ENCODE peak calls at places on chromosomes 2 and 18, in eight cellular contexts. One of them, this sample, is unnamed.

GRCh38 chr2:35989523-35989922 is 366.1 kb upstream of the CRIM1 start:
- DNase-seq in SK-N-MC: no peak
- DNase-seq in H54: no peak
- DNase-seq in G401: no peak
- DNase-seq in NCI-H1092 treated with DMSO at 0.1 percent for 48 hours: no peak
- DNase-seq in substantia nigra: no peak
- DNase-seq in anterior cingulate cortex: no peak
- DNase-seq in left ventricle myocardium inferior: no peak
- DNase-seq in this sample: no peak

GRCh38 chr2:239610457-239611221 is 209.8 kb upstream of the HDAC4 start:
- DNase-seq in substantia nigra: no peak
- DNase-seq in anterior cingulate cortex: no peak
- DNase-seq in left ventricle myocardium inferior: no peak
- DNase-seq in SK-N-MC: no peak
- DNase-seq in NCI-H1092 treated with DMSO at 0.1 percent for 48 hours: no peak
- DNase-seq in G401: no peak
- DNase-seq in H54: no peak
- DNase-seq in this sample: no peak

GRCh38 chr2:179226203-179226960 is 38.2 kb downstream of the SESTD1 start:
- DNase-seq in substantia nigra: peak
- DNase-seq in H54: no peak
- DNase-seq in SK-N-MC: no peak
- DNase-seq in G401: peak
- DNase-seq in NCI-H1092 treated with DMSO at 0.1 percent for 48 hours: peak
- DNase-seq in anterior cingulate cortex: no peak
- DNase-seq in left ventricle myocardium inferior: no peak
- DNase-seq in this sample: no peak

GRCh38 chr2:36376319-36376765 is 20.8 kb downstream of the CRIM1 start:
- DNase-seq in G401: peak
- DNase-seq in NCI-H1092 treated with DMSO at 0.1 percent for 48 hours: peak
- DNase-seq in substantia nigra: peak
- DNase-seq in anterior cingulate cortex: no peak
- DNase-seq in SK-N-MC: no peak
- DNase-seq in H54: no peak
- DNase-seq in left ventricle myocardium inferior: peak
- DNase-seq in this sample: no peak

GRCh38 chr2:120298173-120298835 is 45.7 kb downstream of the RALB start:
- DNase-seq in substantia nigra: no peak
- DNase-seq in SK-N-MC: no peak
- DNase-seq in NCI-H1092 treated with DMSO at 0.1 percent for 48 hours: no peak
- DNase-seq in H54: no peak
- DNase-seq in G401: no peak
- DNase-seq in anterior cingulate cortex: no peak
- DNase-seq in left ventricle myocardium inferior: no peak
- DNase-seq in this sample: no peak

GRCh38 chr2:148557844-148558436 is 86.6 kb upstream of the EPC2 start:
- DNase-seq in anterior cingulate cortex: no peak
- DNase-seq in G401: no peak
- DNase-seq in left ventricle myocardium inferior: no peak
- DNase-seq in NCI-H1092 treated with DMSO at 0.1 percent for 48 hours: no peak
- DNase-seq in substantia nigra: no peak
- DNase-seq in SK-N-MC: no peak
- DNase-seq in H54: no peak
- DNase-seq in this sample: no peak

GRCh38 chr2:168939061-168939460 is 38.0 kb downstream of the G6PC2 start:
- DNase-seq in substantia nigra: no peak
- DNase-seq in NCI-H1092 treated with DMSO at 0.1 percent for 48 hours: no peak
- DNase-seq in H54: no peak
- DNase-seq in G401: no peak
- DNase-seq in anterior cingulate cortex: no peak
- DNase-seq in SK-N-MC: no peak
- DNase-seq in left ventricle myocardium inferior: no peak
- DNase-seq in this sample: no peak

GRCh38 chr2:43848174-43848573 is 9.4 kb downstream of the ABCG8 start:
- DNase-seq in H54: no peak
- DNase-seq in substantia nigra: no peak
- DNase-seq in anterior cingulate cortex: no peak
- DNase-seq in SK-N-MC: peak
- DNase-seq in NCI-H1092 treated with DMSO at 0.1 percent for 48 hours: no peak
- DNase-seq in left ventricle myocardium inferior: no peak
- DNase-seq in G401: no peak
- DNase-seq in this sample: no peak

GRCh38 chr18:61448316-61448715 is 115.1 kb downstream of the CDH20 start:
- DNase-seq in substantia nigra: no peak
- DNase-seq in SK-N-MC: no peak
- DNase-seq in NCI-H1092 treated with DMSO at 0.1 percent for 48 hours: no peak
- DNase-seq in anterior cingulate cortex: no peak
- DNase-seq in left ventricle myocardium inferior: no peak
- DNase-seq in H54: no peak
- DNase-seq in G401: no peak
- DNase-seq in this sample: no peak

GRCh38 chr2:27216416-27217137 is 592 bp upstream of the CAD start:
- DNase-seq in G401: no peak
- DNase-seq in NCI-H1092 treated with DMSO at 0.1 percent for 48 hours: no peak
- DNase-seq in left ventricle myocardium inferior: no peak
- DNase-seq in H54: no peak
- DNase-seq in anterior cingulate cortex: no peak
- DNase-seq in SK-N-MC: no peak
- DNase-seq in substantia nigra: no peak
- DNase-seq in this sample: no peak

GRCh38 chr2:101330253-101330921 is 21.9 kb upstream of the RNF149 start:
- DNase-seq in G401: no peak
- DNase-seq in NCI-H1092 treated with DMSO at 0.1 percent for 48 hours: no peak
- DNase-seq in left ventricle myocardium inferior: peak
- DNase-seq in SK-N-MC: no peak
- DNase-seq in anterior cingulate cortex: no peak
- DNase-seq in H54: no peak
- DNase-seq in substantia nigra: peak
- DNase-seq in this sample: no peak

GRCh38 chr2:101327863-101328394 is 19.4 kb upstream of the RNF149 start:
- DNase-seq in substantia nigra: no peak
- DNase-seq in left ventricle myocardium inferior: no peak
- DNase-seq in H54: no peak
- DNase-seq in G401: no peak
- DNase-seq in NCI-H1092 treated with DMSO at 0.1 percent for 48 hours: no peak
- DNase-seq in SK-N-MC: no peak
- DNase-seq in anterior cingulate cortex: no peak
- DNase-seq in this sample: no peak

GRCh38 chr2:45652090-45653050 is 895 bp downstream of the PRKCE start:
- DNase-seq in G401: peak
- DNase-seq in substantia nigra: peak
- DNase-seq in NCI-H1092 treated with DMSO at 0.1 percent for 48 hours: no peak
- DNase-seq in anterior cingulate cortex: no peak
- DNase-seq in SK-N-MC: no peak
- DNase-seq in H54: no peak
- DNase-seq in left ventricle myocardium inferior: peak
- DNase-seq in this sample: peak

GRCh38 chr2:118179445-118179844 is 91.2 kb downstream of the INSIG2 start:
- DNase-seq in left ventricle myocardium inferior: no peak
- DNase-seq in H54: no peak
- DNase-seq in SK-N-MC: no peak
- DNase-seq in G401: no peak
- DNase-seq in NCI-H1092 treated with DMSO at 0.1 percent for 48 hours: no peak
- DNase-seq in anterior cingulate cortex: no peak
- DNase-seq in substantia nigra: no peak
- DNase-seq in this sample: no peak

GRCh38 chr2:126059379-126059778 is 596.6 kb upstream of the GYPC start:
- DNase-seq in left ventricle myocardium inferior: no peak
- DNase-seq in H54: no peak
- DNase-seq in anterior cingulate cortex: no peak
- DNase-seq in G401: no peak
- DNase-seq in substantia nigra: no peak
- DNase-seq in NCI-H1092 treated with DMSO at 0.1 percent for 48 hours: no peak
- DNase-seq in SK-N-MC: peak
- DNase-seq in this sample: no peak

GRCh38 chr18:9403795-9404564 is 69.4 kb downstream of the TWSG1 start:
- DNase-seq in SK-N-MC: no peak
- DNase-seq in H54: no peak
- DNase-seq in anterior cingulate cortex: no peak
- DNase-seq in NCI-H1092 treated with DMSO at 0.1 percent for 48 hours: no peak
- DNase-seq in substantia nigra: no peak
- DNase-seq in G401: no peak
- DNase-seq in left ventricle myocardium inferior: peak
- DNase-seq in this sample: no peak